ENCODE peak calls at places on chromosome 7, in eight cellular contexts. One of them, this sample, is unnamed. For H3K79me2, H3K36me3 and H3K9me3, the result is how much of the 10 kb centered on the place peaks cover.

GRCh38 chr7:125089171-125089570 is 159.5 kb upstream of the POT1 start:
- DNase-seq in astrocyte: no peak
- DNase-seq in fibroblast of lung: no peak
- DNase-seq in GM23248: no peak
- DNase-seq in HCT116: no peak
- DNase-seq in MM.1S: no peak
- DNase-seq in OCI-LY7: no peak
- DNase-seq in PC-3: no peak
- DNase-seq in this sample: no peak

GRCh38 chr7:98211221-98211675 is at the start of gene BHLHA15:
- DNase-seq in MM.1S: peak
- DNase-seq in OCI-LY7: peak
- DNase-seq in astrocyte: no peak
- DNase-seq in PC-3: peak
- DNase-seq in GM23248: peak
- DNase-seq in fibroblast of lung: no peak
- DNase-seq in HCT116: no peak
- DNase-seq in this sample: peak

GRCh38 chr7:77537595-77538185 is 595 bp downstream of the PTPN12 start:
- DNase-seq in OCI-LY7: peak
- DNase-seq in fibroblast of lung: peak
- DNase-seq in PC-3: peak
- DNase-seq in MM.1S: peak
- DNase-seq in GM23248: peak
- DNase-seq in HCT116: no peak
- DNase-seq in astrocyte: peak
- DNase-seq in this sample: peak

GRCh38 chr7:15720849-15721471 is 34.5 kb upstream of the MEOX2 start:
- DNase-seq in GM23248: peak
- DNase-seq in PC-3: peak
- DNase-seq in MM.1S: peak
- DNase-seq in HCT116: peak
- DNase-seq in fibroblast of lung: peak
- DNase-seq in OCI-LY7: peak
- DNase-seq in astrocyte: peak
- DNase-seq in this sample: no peak

GRCh38 chr7:95811846-95812445 is 39.6 kb downstream of the DYNC1I1 start:
- DNase-seq in fibroblast of lung: peak
- DNase-seq in OCI-LY7: no peak
- DNase-seq in HCT116: no peak
- DNase-seq in PC-3: no peak
- DNase-seq in MM.1S: no peak
- DNase-seq in GM23248: peak
- DNase-seq in astrocyte: peak
- DNase-seq in this sample: no peak

GRCh38 chr7:33776791-33777190 is 128.5 kb upstream of the BMPER start:
- DNase-seq in PC-3: peak
- DNase-seq in HCT116: no peak
- DNase-seq in fibroblast of lung: peak
- DNase-seq in MM.1S: no peak
- DNase-seq in GM23248: peak
- DNase-seq in astrocyte: peak
- DNase-seq in OCI-LY7: no peak
- DNase-seq in this sample: no peak

GRCh38 chr7:82293467-82293866 is 150.1 kb downstream of the CACNA2D1 start:
- DNase-seq in MM.1S: no peak
- DNase-seq in OCI-LY7: no peak
- DNase-seq in PC-3: no peak
- DNase-seq in GM23248: no peak
- DNase-seq in fibroblast of lung: no peak
- DNase-seq in astrocyte: no peak
- DNase-seq in HCT116: no peak
- DNase-seq in this sample: no peak

GRCh38 chr7:121621947-121622346 is 225.8 kb upstream of the FAM3C start:
- DNase-seq in PC-3: no peak
- DNase-seq in GM23248: no peak
- DNase-seq in astrocyte: no peak
- DNase-seq in MM.1S: no peak
- DNase-seq in OCI-LY7: no peak
- DNase-seq in fibroblast of lung: no peak
- DNase-seq in HCT116: no peak
- DNase-seq in this sample: no peak

GRCh38 chr7:127702938-127703337 is 50.9 kb downstream of the SND1 start:
- DNase-seq in MM.1S: no peak
- DNase-seq in OCI-LY7: no peak
- DNase-seq in fibroblast of lung: no peak
- DNase-seq in HCT116: no peak
- DNase-seq in PC-3: no peak
- DNase-seq in astrocyte: no peak
- DNase-seq in GM23248: peak
- DNase-seq in this sample: no peak
- H3K79me2 ChIP-seq in MM.1S: half or more
- H3K79me2 ChIP-seq in OCI-LY7: under half
- H3K79me2 ChIP-seq in fibroblast of lung: under half
- H3K79me2 ChIP-seq in HCT116: half or more
- H3K79me2 ChIP-seq in PC-3: under half
- H3K79me2 ChIP-seq in astrocyte: under half
- H3K79me2 ChIP-seq in GM23248: half or more
- H3K79me2 ChIP-seq in this sample: under half

DNA sequence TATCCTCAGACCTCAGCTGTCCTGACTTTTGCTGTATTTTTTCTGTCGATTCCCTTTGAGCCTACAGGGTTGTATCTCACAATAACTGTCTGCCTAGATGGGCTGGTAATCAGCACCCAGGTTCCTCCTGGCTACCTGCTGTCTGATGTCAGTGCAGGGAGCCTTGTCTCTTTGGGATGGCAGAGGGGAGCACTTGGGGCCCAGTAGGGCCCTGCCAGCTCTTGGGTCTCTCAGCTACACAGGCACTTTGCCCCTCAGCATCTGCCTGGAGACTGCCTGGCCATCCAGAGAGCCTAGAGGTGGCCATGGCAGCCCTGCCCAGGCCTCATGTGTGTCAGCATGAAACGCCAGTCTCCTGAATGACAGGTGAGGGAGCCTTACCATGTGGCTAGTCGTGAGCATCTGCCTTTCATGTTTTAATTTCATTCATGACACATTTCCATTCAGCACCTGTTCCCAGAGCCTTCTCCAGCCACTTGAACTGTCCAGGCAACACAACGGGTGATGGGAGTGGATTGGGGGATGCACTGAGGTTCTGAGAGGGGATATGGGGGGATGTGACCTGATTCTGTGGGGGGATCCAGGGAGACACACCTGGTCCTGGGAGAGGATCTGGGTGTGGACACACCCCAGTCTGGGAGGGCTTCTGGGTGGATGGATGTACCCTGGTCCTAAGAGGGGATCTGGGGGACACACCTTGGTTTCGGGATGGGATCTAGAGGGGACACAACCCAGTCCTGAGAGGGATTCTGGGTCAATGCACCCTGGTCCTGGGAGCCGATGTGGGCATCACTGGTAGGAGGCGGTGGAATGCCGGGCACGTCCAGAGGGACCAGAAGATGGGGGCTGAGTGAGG is 21.9 kb downstream of the ADCY1 start:
- DNase-seq in GM23248: no peak
- DNase-seq in fibroblast of lung: no peak
- DNase-seq in HCT116: no peak
- DNase-seq in PC-3: no peak
- DNase-seq in OCI-LY7: no peak
- DNase-seq in astrocyte: no peak
- DNase-seq in MM.1S: no peak
- DNase-seq in this sample: no peak
- H3K36me3 ChIP-seq in GM23248: under half
- H3K36me3 ChIP-seq in fibroblast of lung: under half
- H3K36me3 ChIP-seq in HCT116: under half
- H3K36me3 ChIP-seq in PC-3: under half
- H3K36me3 ChIP-seq in OCI-LY7: under half
- H3K36me3 ChIP-seq in astrocyte: under half
- H3K36me3 ChIP-seq in MM.1S: under half
- H3K36me3 ChIP-seq in this sample: under half

GRCh38 chr7:159317294-159317693 is 172.6 kb upstream of the VIPR2 start:
- DNase-seq in MM.1S: no peak
- DNase-seq in astrocyte: no peak
- DNase-seq in GM23248: no peak
- DNase-seq in OCI-LY7: no peak
- DNase-seq in PC-3: no peak
- DNase-seq in fibroblast of lung: no peak
- DNase-seq in HCT116: no peak
- DNase-seq in this sample: no peak
- H3K9me3 ChIP-seq in MM.1S: under half
- H3K9me3 ChIP-seq in astrocyte: under half
- H3K9me3 ChIP-seq in GM23248: under half
- H3K9me3 ChIP-seq in OCI-LY7: under half
- H3K9me3 ChIP-seq in PC-3: under half
- H3K9me3 ChIP-seq in fibroblast of lung: under half
- H3K9me3 ChIP-seq in HCT116: under half
- H3K9me3 ChIP-seq in this sample: under half

GRCh38 chr7:47546171-47546570 is 35.7 kb downstream of the TNS3 start:
- DNase-seq in OCI-LY7: no peak
- DNase-seq in fibroblast of lung: no peak
- DNase-seq in MM.1S: no peak
- DNase-seq in HCT116: no peak
- DNase-seq in PC-3: no peak
- DNase-seq in GM23248: no peak
- DNase-seq in astrocyte: no peak
- DNase-seq in this sample: peak

GRCh38 chr7:47549397-47549796 is 32.5 kb downstream of the TNS3 start:
- DNase-seq in HCT116: no peak
- DNase-seq in OCI-LY7: no peak
- DNase-seq in PC-3: no peak
- DNase-seq in fibroblast of lung: no peak
- DNase-seq in GM23248: no peak
- DNase-seq in MM.1S: no peak
- DNase-seq in astrocyte: no peak
- DNase-seq in this sample: no peak

GRCh38 chr7:47549916-47550315 is 32.0 kb downstream of the TNS3 start:
- DNase-seq in astrocyte: no peak
- DNase-seq in OCI-LY7: no peak
- DNase-seq in PC-3: no peak
- DNase-seq in HCT116: no peak
- DNase-seq in fibroblast of lung: no peak
- DNase-seq in MM.1S: no peak
- DNase-seq in GM23248: no peak
- DNase-seq in this sample: no peak

GRCh38 chr7:47546728-47547494 is 35.0 kb downstream of the TNS3 start:
- DNase-seq in astrocyte: no peak
- DNase-seq in HCT116: no peak
- DNase-seq in MM.1S: no peak
- DNase-seq in fibroblast of lung: no peak
- DNase-seq in OCI-LY7: no peak
- DNase-seq in GM23248: no peak
- DNase-seq in PC-3: no peak
- DNase-seq in this sample: peak

GRCh38 chr7:47548546-47548945 is 33.4 kb downstream of the TNS3 start:
- DNase-seq in astrocyte: no peak
- DNase-seq in PC-3: no peak
- DNase-seq in GM23248: no peak
- DNase-seq in OCI-LY7: no peak
- DNase-seq in HCT116: no peak
- DNase-seq in fibroblast of lung: no peak
- DNase-seq in MM.1S: no peak
- DNase-seq in this sample: peak
- H3K79me2 ChIP-seq in astrocyte: half or more
- H3K79me2 ChIP-seq in PC-3: half or more
- H3K79me2 ChIP-seq in GM23248: under half
- H3K79me2 ChIP-seq in OCI-LY7: under half
- H3K79me2 ChIP-seq in HCT116: under half
- H3K79me2 ChIP-seq in fibroblast of lung: under half
- H3K79me2 ChIP-seq in MM.1S: under half
- H3K79me2 ChIP-seq in this sample: under half

This sample was measured in osteoblast.